ENCODE peak calls at places on chromosomes 7 and 10, in nine cellular contexts. One of them, this sample, is unnamed.

GRCh38 chr10:124792998-124793352 is 1.3 kb upstream of the EEF1AKMT2 start:
- DNase-seq in CD8-positive, alpha-beta memory T cell: no peak
- DNase-seq in EL: no peak
- DNase-seq in cardiac fibroblast: no peak
- DNase-seq in IMR-90: no peak
- DNase-seq in activated naive CD8-positive, alpha-beta T cell treated with anti-CD3 and anti-CD28 coated beads, Interleukin-2, amount 50 U/mL, for 24 hours: no peak
- DNase-seq in GM23248: no peak
- DNase-seq in hepatocyte: no peak
- DNase-seq in bronchial epithelial cell: no peak
- DNase-seq in this sample: no peak

GRCh38 chr10:104349623-104350142 is 4.0 kb upstream of the CFAP58 start:
- DNase-seq in bronchial epithelial cell: peak; percentile 98
- DNase-seq in GM23248: peak; percentile 71
- DNase-seq in cardiac fibroblast: peak; percentile 79
- DNase-seq in hepatocyte: peak; percentile 78
- DNase-seq in activated naive CD8-positive, alpha-beta T cell treated with anti-CD3 and anti-CD28 coated beads, Interleukin-2, amount 50 U/mL, for 24 hours: no peak
- DNase-seq in IMR-90: peak; percentile 68
- DNase-seq in CD8-positive, alpha-beta memory T cell: no peak
- DNase-seq in EL: no peak
- DNase-seq in this sample: no peak

GRCh38 chr10:12823361-12823760 is 178.2 kb downstream of the CCDC3 start:
- DNase-seq in bronchial epithelial cell: no peak
- DNase-seq in activated naive CD8-positive, alpha-beta T cell treated with anti-CD3 and anti-CD28 coated beads, Interleukin-2, amount 50 U/mL, for 24 hours: no peak
- DNase-seq in hepatocyte: no peak
- DNase-seq in CD8-positive, alpha-beta memory T cell: no peak
- DNase-seq in IMR-90: no peak
- DNase-seq in GM23248: no peak
- DNase-seq in EL: no peak
- DNase-seq in cardiac fibroblast: no peak
- DNase-seq in this sample: no peak

GRCh38 chr10:3538291-3538849 is 246.6 kb downstream of the KLF6 start:
- DNase-seq in activated naive CD8-positive, alpha-beta T cell treated with anti-CD3 and anti-CD28 coated beads, Interleukin-2, amount 50 U/mL, for 24 hours: no peak
- DNase-seq in GM23248: peak; percentile 73
- DNase-seq in CD8-positive, alpha-beta memory T cell: no peak
- DNase-seq in IMR-90: no peak
- DNase-seq in bronchial epithelial cell: peak; percentile 80
- DNase-seq in cardiac fibroblast: peak; percentile 15
- DNase-seq in hepatocyte: no peak
- DNase-seq in EL: peak; percentile 37
- DNase-seq in this sample: no peak

GRCh38 chr10:9781681-9782080 is 1236.0 kb upstream of the CELF2 start:
- DNase-seq in IMR-90: peak; percentile 65
- DNase-seq in CD8-positive, alpha-beta memory T cell: no peak
- DNase-seq in EL: no peak
- DNase-seq in activated naive CD8-positive, alpha-beta T cell treated with anti-CD3 and anti-CD28 coated beads, Interleukin-2, amount 50 U/mL, for 24 hours: no peak
- DNase-seq in cardiac fibroblast: peak; percentile 4
- DNase-seq in GM23248: peak; percentile 37
- DNase-seq in hepatocyte: no peak
- DNase-seq in bronchial epithelial cell: peak; percentile 40
- DNase-seq in this sample: no peak

GRCh38 chr7:128911441-128912031 is 1.0 kb upstream of the KCP start:
- DNase-seq in GM23248: no peak
- DNase-seq in cardiac fibroblast: peak; percentile 27
- DNase-seq in hepatocyte: peak; percentile 60
- DNase-seq in IMR-90: no peak
- DNase-seq in bronchial epithelial cell: no peak
- DNase-seq in EL: no peak
- DNase-seq in CD8-positive, alpha-beta memory T cell: peak; percentile 21
- DNase-seq in activated naive CD8-positive, alpha-beta T cell treated with anti-CD3 and anti-CD28 coated beads, Interleukin-2, amount 50 U/mL, for 24 hours: no peak
- DNase-seq in this sample: peak; percentile 33

GRCh38 chr10:126373982-126374381 is 14.3 kb downstream of the ADAM12 start:
- DNase-seq in activated naive CD8-positive, alpha-beta T cell treated with anti-CD3 and anti-CD28 coated beads, Interleukin-2, amount 50 U/mL, for 24 hours: no peak
- DNase-seq in IMR-90: peak; percentile 66
- DNase-seq in GM23248: peak; percentile 53
- DNase-seq in bronchial epithelial cell: peak; percentile 60
- DNase-seq in cardiac fibroblast: peak; percentile 48
- DNase-seq in hepatocyte: no peak
- DNase-seq in CD8-positive, alpha-beta memory T cell: no peak
- DNase-seq in EL: peak; percentile 65
- DNase-seq in this sample: no peak

GRCh38 chr10:8048281-8049008 is 6.0 kb upstream of the GATA3 start:
- DNase-seq in cardiac fibroblast: no peak
- DNase-seq in CD8-positive, alpha-beta memory T cell: peak; percentile 73
- DNase-seq in hepatocyte: no peak
- DNase-seq in activated naive CD8-positive, alpha-beta T cell treated with anti-CD3 and anti-CD28 coated beads, Interleukin-2, amount 50 U/mL, for 24 hours: peak; percentile 52
- DNase-seq in EL: no peak
- DNase-seq in IMR-90: no peak
- DNase-seq in GM23248: no peak
- DNase-seq in bronchial epithelial cell: no peak
- DNase-seq in this sample: no peak

GRCh38 chr10:44908071-44908709 is 2.9 kb upstream of the TMEM72 start:
- DNase-seq in CD8-positive, alpha-beta memory T cell: no peak
- DNase-seq in IMR-90: peak; percentile 59
- DNase-seq in bronchial epithelial cell: no peak
- DNase-seq in activated naive CD8-positive, alpha-beta T cell treated with anti-CD3 and anti-CD28 coated beads, Interleukin-2, amount 50 U/mL, for 24 hours: no peak
- DNase-seq in cardiac fibroblast: peak; percentile 84
- DNase-seq in GM23248: no peak
- DNase-seq in EL: peak; percentile 21
- DNase-seq in hepatocyte: peak; percentile 53
- DNase-seq in this sample: peak; percentile 64

GRCh38 chr7:53070883-53071282 is 35.5 kb downstream of the POM121L12 start:
- DNase-seq in CD8-positive, alpha-beta memory T cell: no peak
- DNase-seq in IMR-90: no peak
- DNase-seq in bronchial epithelial cell: no peak
- DNase-seq in hepatocyte: no peak
- DNase-seq in GM23248: no peak
- DNase-seq in EL: no peak
- DNase-seq in activated naive CD8-positive, alpha-beta T cell treated with anti-CD3 and anti-CD28 coated beads, Interleukin-2, amount 50 U/mL, for 24 hours: no peak
- DNase-seq in cardiac fibroblast: no peak
- DNase-seq in this sample: no peak

GRCh38 chr10:44039599-44039998 is 345.3 kb downstream of the CXCL12 start:
- DNase-seq in IMR-90: no peak
- DNase-seq in GM23248: no peak
- DNase-seq in hepatocyte: no peak
- DNase-seq in activated naive CD8-positive, alpha-beta T cell treated with anti-CD3 and anti-CD28 coated beads, Interleukin-2, amount 50 U/mL, for 24 hours: no peak
- DNase-seq in EL: no peak
- DNase-seq in cardiac fibroblast: no peak
- DNase-seq in bronchial epithelial cell: no peak
- DNase-seq in CD8-positive, alpha-beta memory T cell: no peak
- DNase-seq in this sample: no peak

GRCh38 chr7:55207423-55207822 is 157.7 kb upstream of the LANCL2 start:
- DNase-seq in CD8-positive, alpha-beta memory T cell: no peak
- DNase-seq in bronchial epithelial cell: no peak
- DNase-seq in activated naive CD8-positive, alpha-beta T cell treated with anti-CD3 and anti-CD28 coated beads, Interleukin-2, amount 50 U/mL, for 24 hours: no peak
- DNase-seq in IMR-90: no peak
- DNase-seq in EL: no peak
- DNase-seq in cardiac fibroblast: no peak
- DNase-seq in GM23248: no peak
- DNase-seq in hepatocyte: no peak
- DNase-seq in this sample: no peak

GRCh38 chr7:134710854-134711624 is 64.4 kb downstream of the BPGM start:
- DNase-seq in bronchial epithelial cell: peak; percentile 33
- DNase-seq in hepatocyte: peak; percentile 34
- DNase-seq in activated naive CD8-positive, alpha-beta T cell treated with anti-CD3 and anti-CD28 coated beads, Interleukin-2, amount 50 U/mL, for 24 hours: peak; percentile 43
- DNase-seq in cardiac fibroblast: peak; percentile 38
- DNase-seq in CD8-positive, alpha-beta memory T cell: peak; percentile 66
- DNase-seq in GM23248: peak; percentile 38
- DNase-seq in EL: peak; percentile 39
- DNase-seq in IMR-90: peak; percentile 43
- DNase-seq in this sample: no peak

GRCh38 chr7:1142051-1142635 is 17.9 kb downstream of the ZFAND2A start:
- DNase-seq in IMR-90: no peak
- DNase-seq in hepatocyte: no peak
- DNase-seq in EL: no peak
- DNase-seq in bronchial epithelial cell: no peak
- DNase-seq in CD8-positive, alpha-beta memory T cell: no peak
- DNase-seq in cardiac fibroblast: no peak
- DNase-seq in GM23248: peak; percentile 48
- DNase-seq in activated naive CD8-positive, alpha-beta T cell treated with anti-CD3 and anti-CD28 coated beads, Interleukin-2, amount 50 U/mL, for 24 hours: no peak
- DNase-seq in this sample: no peak

GRCh38 chr10:49615213-49615612 is 1.4 kb downstream of the CHAT start:
- DNase-seq in GM23248: no peak
- DNase-seq in IMR-90: no peak
- DNase-seq in bronchial epithelial cell: no peak
- DNase-seq in hepatocyte: no peak
- DNase-seq in EL: no peak
- DNase-seq in CD8-positive, alpha-beta memory T cell: no peak
- DNase-seq in cardiac fibroblast: no peak
- DNase-seq in activated naive CD8-positive, alpha-beta T cell treated with anti-CD3 and anti-CD28 coated beads, Interleukin-2, amount 50 U/mL, for 24 hours: no peak
- DNase-seq in this sample: no peak

GRCh38 chr10:72126184-72126871 is 38.0 kb upstream of the SPOCK2 start:
- DNase-seq in CD8-positive, alpha-beta memory T cell: no peak
- DNase-seq in EL: peak; percentile 55
- DNase-seq in activated naive CD8-positive, alpha-beta T cell treated with anti-CD3 and anti-CD28 coated beads, Interleukin-2, amount 50 U/mL, for 24 hours: no peak
- DNase-seq in cardiac fibroblast: peak; percentile 82
- DNase-seq in IMR-90: peak; percentile 75
- DNase-seq in GM23248: peak; percentile 63
- DNase-seq in bronchial epithelial cell: peak; percentile 59
- DNase-seq in hepatocyte: peak; percentile 17
- DNase-seq in this sample: peak; percentile 60

GRCh38 chr7:132321387-132321786 is 254.9 kb downstream of the PLXNA4 start:
- DNase-seq in bronchial epithelial cell: no peak
- DNase-seq in activated naive CD8-positive, alpha-beta T cell treated with anti-CD3 and anti-CD28 coated beads, Interleukin-2, amount 50 U/mL, for 24 hours: no peak
- DNase-seq in hepatocyte: no peak
- DNase-seq in IMR-90: no peak
- DNase-seq in CD8-positive, alpha-beta memory T cell: no peak
- DNase-seq in cardiac fibroblast: peak; percentile 12
- DNase-seq in EL: no peak
- DNase-seq in GM23248: peak; percentile 9
- DNase-seq in this sample: no peak

GRCh38 chr10:65341323-65341922 is 1584.4 kb upstream of the LRRTM3 start:
- DNase-seq in EL: no peak
- DNase-seq in CD8-positive, alpha-beta memory T cell: no peak
- DNase-seq in hepatocyte: no peak
- DNase-seq in GM23248: no peak
- DNase-seq in IMR-90: no peak
- DNase-seq in cardiac fibroblast: peak; percentile 70
- DNase-seq in activated naive CD8-positive, alpha-beta T cell treated with anti-CD3 and anti-CD28 coated beads, Interleukin-2, amount 50 U/mL, for 24 hours: no peak
- DNase-seq in bronchial epithelial cell: peak; percentile 1
- DNase-seq in this sample: peak; percentile 76

GRCh38 chr7:76372984-76373833 is 14.4 kb upstream of the YWHAG start:
- DNase-seq in EL: peak; percentile 44
- DNase-seq in hepatocyte: peak; percentile 77
- DNase-seq in CD8-positive, alpha-beta memory T cell: no peak
- DNase-seq in GM23248: peak; percentile 90
- DNase-seq in activated naive CD8-positive, alpha-beta T cell treated with anti-CD3 and anti-CD28 coated beads, Interleukin-2, amount 50 U/mL, for 24 hours: no peak
- DNase-seq in IMR-90: peak; percentile 83
- DNase-seq in cardiac fibroblast: peak; percentile 79
- DNase-seq in bronchial epithelial cell: peak; percentile 89
- DNase-seq in this sample: no peak

GRCh38 chr10:35685402-35685801 is 43.3 kb upstream of the FZD8 start:
- DNase-seq in CD8-positive, alpha-beta memory T cell: no peak
- DNase-seq in GM23248: no peak
- DNase-seq in EL: no peak
- DNase-seq in bronchial epithelial cell: peak; percentile 19
- DNase-seq in cardiac fibroblast: no peak
- DNase-seq in IMR-90: no peak
- DNase-seq in hepatocyte: peak; percentile 34
- DNase-seq in activated naive CD8-positive, alpha-beta T cell treated with anti-CD3 and anti-CD28 coated beads, Interleukin-2, amount 50 U/mL, for 24 hours: no peak
- DNase-seq in this sample: no peak

GRCh38 chr7:125934539-125934938 is 1004.9 kb upstream of the POT1 start:
- DNase-seq in hepatocyte: peak; percentile 60
- DNase-seq in activated naive CD8-positive, alpha-beta T cell treated with anti-CD3 and anti-CD28 coated beads, Interleukin-2, amount 50 U/mL, for 24 hours: no peak
- DNase-seq in cardiac fibroblast: no peak
- DNase-seq in bronchial epithelial cell: peak; percentile 17
- DNase-seq in IMR-90: no peak
- DNase-seq in GM23248: no peak
- DNase-seq in EL: no peak
- DNase-seq in CD8-positive, alpha-beta memory T cell: no peak
- DNase-seq in this sample: no peak